ENCODE peak calls at places on chromosome 5, in four cellular contexts. S, F, A and P are unnamed samples. For H3K4me1 and H3K36me3, the result is how much of the 10 kb centered on the place peaks cover.

GRCh38 chr5:75342836-75343235 is 5.8 kb downstream of the HMGCR start:
- DNase-seq in A (no peak), S (peak), F (no peak), P (no peak)

GRCh38 chr5:68432682-68433081 is 217.1 kb downstream of the PIK3R1 start:
- DNase-seq in F (no peak), S (peak), A (peak), P (no peak)

GRCh38 chr5:95392593-95393182 is 1.5 kb downstream of the FAM81B start:
- DNase-seq in F (peak), A (no peak), S (peak), P (no peak)

GRCh38 chr5:57117601-57118000 is 56.3 kb upstream of the GPBP1 start:
- DNase-seq in S (peak), F (no peak), A (no peak), P (no peak)

GRCh38 chr5:43007246-43007910 is 32.7 kb downstream of the ANXA2R start:
- DNase-seq in A (no peak), S (peak), F (peak), P (peak)

GRCh38 chr5:430214-430925 is 12.6 kb upstream of the EXOC3 start:
- DNase-seq in A (no peak), F (no peak), S (no peak), P (no peak)

GRCh38 chr5:99004960-99005359 is 76.2 kb upstream of the CHD1 start:
- DNase-seq in S (no peak), F (no peak), A (no peak), P (no peak)

GRCh38 chr5:14983666-14984441 is 112.3 kb upstream of the ANKH start:
- DNase-seq in S (no peak), F (no peak), A (no peak), P (no peak)

GRCh38 chr5:683619-684481 is 9.3 kb downstream of the TPPP start:
- DNase-seq in A (no peak), S (no peak), F (no peak), P (no peak)

GRCh38 chr5:152532714-152533113 is 127.6 kb upstream of the NMUR2 start:
- DNase-seq in S (peak), F (peak), A (peak), P (peak)

GRCh38 chr5:74240783-74241750 is 399.5 kb downstream of the ENC1 start:
- DNase-seq in A (no peak), F (no peak), S (peak), P (no peak)

GRCh38 chr5:24788829-24789509 is 144.2 kb upstream of the CDH10 start:
- DNase-seq in S (peak), A (no peak), F (no peak), P (no peak)

GRCh38 chr5:114467729-114468128 is 105.9 kb downstream of the KCNN2 start:
- DNase-seq in S (peak), F (no peak), A (no peak), P (no peak)

GRCh38 chr5:82165740-82166530 is 112.2 kb downstream of the RPS23 start:
- DNase-seq in F (peak), S (peak), A (peak), P (peak)

GRCh38 chr5:89280103-89281037 is 397.4 kb upstream of the MEF2C start:
- DNase-seq in F (no peak), S (no peak), A (no peak), P (no peak)

GRCh38 chr5:41762426-41762825 is 107.8 kb downstream of the OXCT1 start:
- DNase-seq in F (no peak), S (no peak), A (no peak), P (no peak)
- H3K4me1 ChIP-seq in F (under half), S (under half), A (under half), P (under half)

DNA sequence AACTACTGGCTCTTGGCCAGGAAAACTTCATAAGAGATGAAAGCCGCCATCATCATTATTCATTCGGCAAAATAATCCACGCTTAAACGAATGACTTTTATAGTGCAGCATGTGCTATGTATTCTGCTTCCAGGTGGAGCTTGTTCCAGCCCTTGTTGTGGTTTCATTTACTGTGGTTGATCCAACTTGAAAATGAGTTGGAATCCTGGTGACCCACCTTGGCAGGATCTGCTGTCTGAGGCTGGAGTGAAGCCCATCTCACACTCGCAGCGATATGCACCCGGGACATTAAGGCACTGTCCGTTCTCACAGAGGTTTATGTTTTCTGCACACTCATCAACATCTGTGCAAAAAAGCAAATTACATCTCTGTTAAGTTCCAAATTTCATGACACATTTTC is 209.6 kb downstream of the FBN2 start:
- DNase-seq in F (no peak), A (no peak), S (no peak), P (no peak)
- H3K36me3 ChIP-seq in F (under half), A (under half), S (under half), P (under half)

GRCh38 chr5:83510199-83510730 is 38.7 kb downstream of the VCAN start:
- DNase-seq in S (no peak), F (no peak), A (no peak), P (no peak)
- TF ChIP-seq EZH2phosphoT487 in S (no peak), F (no peak), A (no peak), P (no peak)

DNA sequence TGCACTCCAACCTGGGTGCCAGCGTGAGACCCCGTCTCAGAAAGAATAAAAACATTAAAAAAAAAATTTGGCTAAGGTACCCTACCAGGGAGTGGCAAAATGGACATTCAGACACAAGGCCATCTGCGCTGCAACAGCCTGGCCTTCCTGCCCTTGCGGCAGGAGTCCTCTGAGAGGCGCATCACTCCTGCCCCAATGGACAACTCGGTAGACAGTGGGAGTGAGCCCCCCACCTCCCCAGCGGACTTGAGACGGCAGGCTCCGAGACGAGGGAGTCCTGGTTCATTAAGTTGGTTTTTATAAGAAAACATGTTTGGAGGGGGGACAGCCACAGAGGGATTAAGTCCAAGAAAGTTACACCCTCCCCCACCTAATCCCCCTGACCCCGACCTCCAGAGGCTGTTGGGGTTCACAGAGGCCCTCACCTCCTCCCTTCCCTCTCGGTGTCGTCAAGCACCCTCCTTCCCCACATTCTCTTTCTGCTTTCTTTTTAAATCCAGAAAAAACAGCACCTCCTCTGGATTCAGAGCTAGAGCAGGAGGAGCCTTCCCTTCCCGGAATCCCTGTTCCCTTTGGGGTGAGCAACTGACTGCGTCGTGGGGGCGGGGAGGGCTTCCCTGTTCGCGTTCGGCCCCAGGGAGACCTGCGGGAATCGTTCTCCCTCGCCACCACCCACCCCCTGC is 1.8 kb upstream of the EGR1 start:
- DNase-seq in F (peak), S (no peak), A (no peak), P (peak)
- H3K4me1 ChIP-seq in F (under half), S (under half), A (under half), P (under half)

GRCh38 chr5:149426931-149427330 is 47.8 kb upstream of the IL17B start:
- DNase-seq in A (no peak), S (peak), F (no peak), P (no peak)
- H3K36me3 ChIP-seq in A (under half), S (under half), F (under half), P (under half)

GRCh38 chr5:10030219-10030831 is 219.4 kb downstream of the ATPSCKMT start:
- DNase-seq in F (peak), S (peak), A (peak), P (peak)
- TF ChIP-seq EZH2phosphoT487 in F (no peak), S (no peak), A (no peak), P (no peak)

DNA sequence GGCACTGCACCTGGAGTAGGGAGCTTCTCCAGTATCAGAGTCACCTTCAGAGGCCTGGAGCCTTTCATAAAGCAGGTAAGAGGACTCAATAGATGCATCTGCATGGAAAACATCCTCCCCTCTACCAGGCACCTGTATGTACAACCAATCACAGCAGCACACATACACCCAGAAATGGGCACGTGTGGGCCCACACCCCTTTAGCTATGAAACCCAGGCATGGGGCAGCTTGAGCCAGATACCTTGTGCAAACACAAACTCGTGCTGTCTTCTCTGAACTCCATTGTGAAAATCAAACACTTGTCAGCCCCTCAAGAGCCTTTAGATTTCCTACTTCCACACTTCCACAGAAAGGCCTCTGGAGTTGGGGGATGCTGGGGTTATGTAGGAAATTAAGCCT is 1.1 kb upstream of the CSF2 start:
- DNase-seq in S (no peak), F (no peak), A (no peak), P (no peak)
- H3K4me1 ChIP-seq in S (under half), F (under half), A (under half), P (under half)

DNA sequence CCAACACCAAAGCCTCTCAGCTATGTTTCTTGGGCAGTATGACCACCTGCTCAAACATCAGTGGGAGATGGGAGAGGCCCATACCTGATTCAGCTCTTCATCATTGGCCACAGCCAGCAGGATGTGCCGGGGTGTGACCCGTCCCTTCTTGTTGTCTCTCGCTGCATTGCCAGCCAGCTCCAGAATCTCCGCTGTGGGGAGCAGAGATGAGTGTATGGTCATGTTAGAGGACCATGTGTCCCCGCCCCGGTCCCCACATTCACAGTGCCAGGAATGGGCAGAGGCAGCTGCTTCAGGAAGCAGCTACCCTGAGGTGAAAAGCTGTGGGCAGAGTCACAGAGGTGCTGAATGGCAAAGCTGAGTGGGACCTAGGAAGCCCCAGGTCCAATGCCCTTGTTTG is 29.1 kb downstream of the MACROH2A1 start:
- DNase-seq in S (no peak), F (no peak), A (no peak), P (no peak)
- H3K36me3 ChIP-seq in S (half or more), F (under half), A (under half), P (under half)

DNA sequence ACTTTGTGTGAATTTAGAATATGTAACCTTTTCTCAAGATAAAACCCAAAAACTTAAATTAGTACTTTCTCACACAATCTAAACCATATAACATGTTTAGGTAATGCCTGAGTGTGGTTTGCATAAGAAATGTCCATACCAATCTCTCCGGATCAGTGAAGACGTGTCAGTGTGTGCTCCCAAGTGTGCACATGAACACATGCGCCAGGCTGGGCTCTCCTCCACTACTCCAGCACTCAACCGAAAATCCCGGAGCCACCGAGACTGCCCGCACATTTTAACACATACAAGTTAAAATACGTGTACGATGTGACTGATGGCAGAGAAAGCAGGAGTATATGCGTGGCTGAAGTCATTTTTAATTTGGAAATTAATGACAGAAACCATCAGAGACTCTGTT is 658.4 kb downstream of the EFNA5 start:
- DNase-seq in F (no peak), A (no peak), S (peak), P (no peak)
- TF ChIP-seq EZH2phosphoT487 in F (no peak), A (no peak), S (no peak), P (no peak)

GRCh38 chr5:170614071-170614490 is 110.3 kb downstream of the KCNIP1 start:
- DNase-seq in A (no peak), F (no peak), S (no peak), P (no peak)
- H3K4me1 ChIP-seq in A (under half), F (under half), S (under half), P (under half)